ENCODE peak calls at places on chromosomes 5 and 9, in four cellular contexts. G is mesendoderm, T is trophoblast cell, V is H1. H is an unnamed sample. For H3K79me2, the result is how much of the 10 kb centered on the place peaks cover.

GRCh38 chr5:77239126-77239741 is 28.8 kb downstream of the PDE8B start:
- DNase-seq in G (no peak), T (no peak), V (no peak), H (no peak)

GRCh38 chr5:58648846-58649245 is 66.0 kb downstream of the RAB3C start:
- DNase-seq in V (no peak), G (no peak), T (no peak), H (no peak)

GRCh38 chr5:120358949-120359348 is 105.2 kb upstream of the PRR16 start:
- DNase-seq in T (no peak), V (no peak), G (no peak), H (no peak)

GRCh38 chr9:123795336-123795735 is 134.6 kb downstream of the DENND1A start:
- DNase-seq in G (no peak), V (no peak), T (no peak), H (no peak)

GRCh38 chr5:6915574-6915973 is 202.3 kb downstream of the TENT4A start:
- DNase-seq in G (no peak), T (no peak), V (no peak), H (no peak)

GRCh38 chr5:27652505-27652904 is 614.1 kb upstream of the CDH9 start:
- DNase-seq in G (peak), V (peak), T (no peak), H (peak)

GRCh38 chr5:150000990-150001659 is 586 bp downstream of the HMGXB3 start:
- DNase-seq in G (peak), T (peak), V (no peak), H (peak)

GRCh38 chr5:37214550-37214949 is 34.6 kb downstream of the CPLANE1 start:
- DNase-seq in T (no peak), G (no peak), V (no peak), H (no peak)

GRCh38 chr9:112121633-112122032 is 53.5 kb downstream of the SUSD1 start:
- DNase-seq in T (no peak), G (no peak), V (peak), H (no peak)

GRCh38 chr5:9546973-9547947 is 1.4 kb upstream of the SEMA5A start:
- DNase-seq in V (peak), T (no peak), G (peak), H (peak)

GRCh38 chr5:164893071-164893470 is 1387.7 kb downstream of the MAT2B start:
- DNase-seq in V (no peak), G (peak), T (no peak), H (no peak)

GRCh38 chr5:94125107-94125506 is 383.7 kb upstream of the POU5F2 start:
- DNase-seq in V (no peak), G (no peak), T (no peak), H (no peak)

GRCh38 chr9:127741831-127742434 is 6.8 kb upstream of the TOR2A start:
- DNase-seq in T (peak), V (peak), G (peak), H (peak)

GRCh38 chr9:125732562-125732961 is 14.6 kb upstream of the PBX3 start:
- DNase-seq in T (no peak), V (peak), G (peak), H (peak)

GRCh38 chr9:35518981-35519679 is 29.2 kb downstream of the RUSC2 start:
- DNase-seq in G (peak), V (no peak), T (peak), H (no peak)
- H2BK5ac ChIP-seq in G (peak), V (no peak), T (peak), H (no peak)

GRCh38 chr5:138873886-138874200 is 1.3 kb downstream of the LRRTM2 start:
- DNase-seq in V (no peak), T (no peak), G (no peak), H (no peak)

GRCh38 chr5:138873096-138873885 is 1.8 kb downstream of the LRRTM2 start:
- DNase-seq in V (no peak), G (no peak), T (no peak), H (no peak)

GRCh38 chr5:138874771-138875628 is at the start of gene LRRTM2:
- DNase-seq in V (no peak), G (no peak), T (no peak), H (no peak)

GRCh38 chr5:138876811-138877210 is 1.7 kb upstream of the LRRTM2 start:
- DNase-seq in G (no peak), T (no peak), V (no peak), H (no peak)

DNA sequence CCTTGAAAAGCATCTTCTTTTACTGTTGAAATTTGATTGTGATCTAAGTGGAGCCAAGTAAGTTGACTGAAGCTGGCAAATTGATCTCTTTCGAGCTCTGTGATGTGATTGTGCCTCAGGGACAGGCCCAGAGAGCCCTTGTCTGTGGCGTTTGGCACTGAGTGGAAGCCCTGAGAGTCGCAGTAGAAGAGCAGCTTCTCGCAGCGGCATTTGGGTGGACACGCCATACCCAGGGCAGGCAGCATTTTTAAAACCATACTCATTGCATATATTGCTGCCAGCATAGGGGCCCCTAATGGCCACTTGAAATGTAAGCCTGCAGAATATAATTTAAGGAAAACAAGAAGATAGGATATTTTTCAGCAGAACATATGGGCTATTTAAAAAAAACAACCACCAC is 894 bp downstream of the LRRTM2 start:
- DNase-seq in T (peak), G (no peak), V (no peak), H (no peak)
- H3K79me2 ChIP-seq in T (under half), G (under half), V (half or more), H (under half)

GRCh38 chr9:110950041-110950645 is 88.1 kb downstream of the LPAR1 start:
- DNase-seq in V (no peak), G (no peak), T (peak), H (no peak)

GRCh38 chr9:110954822-110955291 is 83.4 kb downstream of the LPAR1 start:
- DNase-seq in T (no peak), V (no peak), G (no peak), H (no peak)

GRCh38 chr9:110947645-110948044 is 90.6 kb downstream of the LPAR1 start:
- DNase-seq in G (no peak), T (no peak), V (no peak), H (no peak)

GRCh38 chr9:110952018-110952864 is 86.0 kb downstream of the LPAR1 start:
- DNase-seq in T (no peak), G (no peak), V (no peak), H (peak)

GRCh38 chr9:110949081-110949480 is 89.2 kb downstream of the LPAR1 start:
- DNase-seq in V (no peak), T (no peak), G (no peak), H (no peak)
- H2BK5ac ChIP-seq in V (no peak), T (no peak), G (no peak), H (no peak)

GRCh38 chr5:177466861-177467260 is 6.6 kb downstream of the DBN1 start:
- DNase-seq in T (no peak), G (no peak), V (no peak), H (no peak)
- H3K79me2 ChIP-seq in T (under half), G (under half), V (under half), H (under half)

GRCh38 chr5:177315411-177315810 is 3.7 kb upstream of the MXD3 start:
- DNase-seq in T (no peak), G (no peak), V (no peak), H (no peak)

GRCh38 chr5:177314376-177315342 is 3.0 kb upstream of the MXD3 start:
- DNase-seq in G (no peak), V (no peak), T (no peak), H (no peak)

GRCh38 chr5:177320879-177321278 is 9.2 kb upstream of the MXD3 start:
- DNase-seq in G (no peak), T (no peak), V (no peak), H (no peak)

GRCh38 chr5:177317959-177318377 is 6.3 kb upstream of the MXD3 start:
- DNase-seq in G (peak), V (peak), T (peak), H (peak)

DNA sequence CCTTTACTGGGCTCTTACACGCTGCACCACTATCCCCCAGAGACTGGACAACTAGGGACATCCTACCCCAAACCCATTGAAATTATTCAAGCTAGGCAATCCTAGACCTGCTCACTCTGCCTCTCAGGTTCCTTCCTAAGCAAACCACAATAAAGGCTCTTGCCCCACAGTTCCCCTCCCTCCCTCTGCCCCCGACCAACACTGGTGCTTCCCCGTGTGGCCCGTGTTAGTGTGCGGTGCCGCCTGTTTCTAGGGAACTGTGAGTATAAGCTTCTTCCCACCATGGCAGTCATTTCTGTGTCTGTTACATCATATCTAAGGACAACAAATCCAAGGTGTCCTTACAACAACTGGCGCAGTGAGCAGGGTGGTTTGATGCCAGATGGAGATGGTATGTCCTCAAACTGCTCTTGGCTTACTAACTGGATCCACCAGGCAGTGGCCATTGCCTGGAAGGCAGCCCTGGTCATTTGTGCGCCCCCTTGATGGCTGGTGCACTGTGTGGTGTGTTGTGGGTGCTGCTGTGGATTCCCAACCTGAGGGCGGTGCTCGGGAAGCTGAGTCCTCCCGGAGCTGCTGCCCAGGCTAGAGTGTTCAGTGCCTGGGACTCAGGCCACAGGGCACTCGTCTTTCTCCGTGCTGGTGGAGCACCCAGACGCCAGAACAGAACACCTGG is 8.4 kb upstream of the MXD3 start:
- DNase-seq in T (no peak), G (no peak), V (no peak), H (no peak)
- H2BK5ac ChIP-seq in T (no peak), G (no peak), V (no peak), H (no peak)

GRCh38 chr9:96566401-96567202 is 53.0 kb downstream of the CDC14B start:
- DNase-seq in T (peak), G (peak), V (peak), H (peak)
- H3K79me2 ChIP-seq in T (under half), G (under half), V (under half), H (under half)